ENCODE peak calls at places on chromosomes 6 and 20, in five cellular contexts. D, R, N, X and L are unnamed samples.

GRCh38 chr6:8664070-8664469 is 228.7 kb upstream of the SLC35B3 start:
- DNase-seq in D (no peak), N (no peak), R (no peak), X (no peak), L (no peak)

GRCh38 chr20:56872620-56873458 is 243.7 kb downstream of the TFAP2C start:
- DNase-seq in R (no peak), D (no peak), X (no peak), N (no peak), L (peak; percentile 32)

GRCh38 chr6:102571236-102571908 is 1177.9 kb downstream of the GRIK2 start:
- DNase-seq in N (no peak), D (no peak), R (no peak), X (no peak), L (peak; percentile 37)

GRCh38 chr6:48765352-48765961 is 654.5 kb upstream of the PTCHD4 start:
- DNase-seq in R (no peak), N (peak; percentile 74), X (no peak), D (no peak), L (peak; percentile 78)

GRCh38 chr6:142055219-142055618 is 77.5 kb upstream of the GJE1 start:
- DNase-seq in D (no peak), R (no peak), X (no peak), N (no peak), L (no peak)

GRCh38 chr6:14727494-14728395 is 518.1 kb upstream of the JARID2 start:
- DNase-seq in N (no peak), X (no peak), R (peak; percentile 4), D (no peak), L (no peak)

GRCh38 chr6:139778688-139779087 is 404.2 kb upstream of the CITED2 start:
- DNase-seq in R (no peak), N (no peak), D (no peak), X (no peak), L (peak; percentile 27)

GRCh38 chr20:9215539-9215938 is 146.7 kb downstream of the PLCB4 start:
- DNase-seq in X (no peak), N (peak; percentile 6), R (no peak), D (no peak), L (peak; percentile 25)

GRCh38 chr6:125088963-125089362 is 64.6 kb upstream of the TPD52L1 start:
- DNase-seq in R (no peak), N (no peak), D (no peak), X (no peak), L (no peak)

GRCh38 chr20:50540620-50541605 is 30.7 kb downstream of the PTPN1 start:
- DNase-seq in D (no peak), N (peak; percentile 94), R (no peak), X (no peak), L (peak; percentile 76)

GRCh38 chr20:53828673-53829085 is 235.0 kb upstream of the ZNF217 start:
- DNase-seq in N (peak; percentile 96), D (no peak), X (peak; percentile 35), R (no peak), L (peak; percentile 87)
- TF ChIP-seq CTCF in N (no peak), D (no peak), X (no peak), R (no peak), L (no peak)

GRCh38 chr20:47004179-47004578 is 109.5 kb downstream of the EYA2 start:
- DNase-seq in D (no peak), R (no peak), X (no peak), N (no peak), L (no peak)
- H3K27me3 ChIP-seq in D (peaks cover 5% of the 10 kb centered on the region), R (no peaks in the 10 kb centered on the region), X (no peaks in the 10 kb centered on the region), N (no peaks in the 10 kb centered on the region), L (no peaks in the 10 kb centered on the region)

GRCh38 chr20:63574829-63575720 is 1.0 kb upstream of the HELZ2 start:
- DNase-seq in N (no peak), R (no peak), D (no peak), X (no peak), L (no peak)
- H3K4me3 ChIP-seq in N (no peak overlapping the region), R (no peak overlapping the region), D (no peak overlapping the region), X (no peak overlapping the region), L (no peak overlapping the region)

DNA sequence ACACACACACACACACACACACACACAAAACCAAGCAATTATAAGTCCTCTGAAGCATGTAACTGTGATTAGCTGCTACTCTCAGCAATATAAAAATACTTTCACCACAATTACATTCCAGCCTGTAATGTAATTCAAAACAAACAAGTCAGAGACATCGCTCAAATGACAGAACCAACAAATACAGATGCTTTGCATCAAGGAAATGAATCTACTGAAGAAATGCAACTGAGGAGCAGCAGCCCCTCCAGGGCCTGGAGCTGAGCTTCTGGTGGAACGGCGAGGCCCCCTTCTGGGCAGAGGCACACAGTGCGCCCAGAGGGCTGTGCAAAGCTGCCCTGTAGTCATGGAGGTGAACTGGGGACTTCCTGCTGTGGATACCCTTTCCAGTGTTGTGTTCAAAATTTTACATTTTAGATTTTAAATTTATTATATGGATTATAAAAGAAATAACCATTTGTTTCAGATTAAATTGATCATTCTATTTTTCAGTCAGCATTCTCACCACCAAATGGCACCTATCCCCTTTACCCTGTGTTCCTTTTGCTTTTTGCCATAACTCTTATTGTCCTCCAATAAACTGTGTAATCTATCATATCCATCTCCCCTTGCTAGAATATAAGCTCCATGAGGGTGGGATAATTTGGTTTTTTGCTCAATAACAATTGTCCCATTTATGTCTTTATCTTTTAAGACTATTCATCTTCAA is 23.2 kb downstream of the ADAT2 start:
- DNase-seq in R (peak; percentile 80), N (peak; percentile 66), X (peak; percentile 65), D (peak; percentile 82), L (peak; percentile 65)
- TF ChIP-seq CTCF in R (peak; percentile 95), N (peak; percentile 96), X (peak; percentile 79), D (peak; percentile 88), L (peak; percentile 95)

GRCh38 chr6:128763599-128764300 is 119.2 kb upstream of the LAMA2 start:
- DNase-seq in D (no peak), N (no peak), X (no peak), R (no peak), L (peak; percentile 93)
- H3K27me3 ChIP-seq in D (no peaks in the 10 kb centered on the region), N (no peaks in the 10 kb centered on the region), X (no peaks in the 10 kb centered on the region), R (no peaks in the 10 kb centered on the region), L (no peaks in the 10 kb centered on the region)